ENCODE peak calls at places on chromosomes 3 and 15, in five cellular contexts. One of them, this sample, is unnamed. For H3K9me3, the result is how much of the 10 kb centered on the place peaks cover.

GRCh38 chr3:179544981-179545645 is 17.6 kb upstream of the ACTL6A start:
- DNase-seq in SJSA1: peak
- DNase-seq in transverse colon: no peak
- DNase-seq in A673: peak
- DNase-seq in Karpas-422: no peak
- DNase-seq in this sample: peak

GRCh38 chr3:160616721-160617120 is 51.4 kb upstream of the KPNA4 start:
- DNase-seq in Karpas-422: no peak
- DNase-seq in transverse colon: no peak
- DNase-seq in SJSA1: peak
- DNase-seq in A673: no peak
- DNase-seq in this sample: peak

GRCh38 chr15:77282333-77282732 is 137.6 kb downstream of the PEAK1 start:
- DNase-seq in transverse colon: no peak
- DNase-seq in Karpas-422: no peak
- DNase-seq in SJSA1: peak
- DNase-seq in A673: no peak
- DNase-seq in this sample: peak

GRCh38 chr3:193791041-193792032 is 198.3 kb downstream of the OPA1 start:
- DNase-seq in Karpas-422: no peak
- DNase-seq in transverse colon: no peak
- DNase-seq in A673: no peak
- DNase-seq in SJSA1: peak
- DNase-seq in this sample: no peak

GRCh38 chr15:28096720-28097431 is 2.2 kb downstream of the OCA2 start:
- DNase-seq in SJSA1: peak
- DNase-seq in transverse colon: no peak
- DNase-seq in A673: peak
- DNase-seq in Karpas-422: no peak
- DNase-seq in this sample: no peak

GRCh38 chr3:62143843-62144450 is 229.4 kb downstream of the FEZF2 start:
- DNase-seq in SJSA1: no peak
- DNase-seq in transverse colon: no peak
- DNase-seq in Karpas-422: no peak
- DNase-seq in A673: no peak
- DNase-seq in this sample: no peak

GRCh38 chr3:42043116-42043796 is 47.9 kb upstream of the TRAK1 start:
- DNase-seq in transverse colon: no peak
- DNase-seq in Karpas-422: peak
- DNase-seq in SJSA1: peak
- DNase-seq in A673: no peak
- DNase-seq in this sample: no peak

GRCh38 chr3:98732239-98733054 is 30.7 kb upstream of the ST3GAL6 start:
- DNase-seq in transverse colon: peak
- DNase-seq in A673: peak
- DNase-seq in Karpas-422: no peak
- DNase-seq in SJSA1: peak
- DNase-seq in this sample: no peak

GRCh38 chr15:80106051-80106450 is 46.6 kb downstream of the ZFAND6 start:
- DNase-seq in SJSA1: no peak
- DNase-seq in Karpas-422: no peak
- DNase-seq in A673: no peak
- DNase-seq in transverse colon: no peak
- DNase-seq in this sample: no peak

GRCh38 chr3:194852836-194853508 is 167.3 kb downstream of the FAM43A start:
- DNase-seq in SJSA1: no peak
- DNase-seq in Karpas-422: no peak
- DNase-seq in transverse colon: no peak
- DNase-seq in A673: no peak
- DNase-seq in this sample: no peak

GRCh38 chr3:165185707-165186327 is 10.4 kb downstream of the SLITRK3 start:
- DNase-seq in Karpas-422: peak
- DNase-seq in SJSA1: peak
- DNase-seq in A673: peak
- DNase-seq in transverse colon: peak
- DNase-seq in this sample: peak

GRCh38 chr3:66441124-66441523 is 59.7 kb downstream of the LRIG1 start:
- DNase-seq in transverse colon: no peak
- DNase-seq in Karpas-422: no peak
- DNase-seq in A673: no peak
- DNase-seq in SJSA1: peak
- DNase-seq in this sample: no peak

GRCh38 chr3:11306815-11307589 is 34.8 kb downstream of the ATG7 start:
- DNase-seq in Karpas-422: no peak
- DNase-seq in SJSA1: no peak
- DNase-seq in A673: no peak
- DNase-seq in transverse colon: no peak
- DNase-seq in this sample: no peak

GRCh38 chr3:86988986-86989385 is 2.0 kb downstream of the VGLL3 start:
- DNase-seq in A673: no peak
- DNase-seq in Karpas-422: no peak
- DNase-seq in transverse colon: no peak
- DNase-seq in SJSA1: peak
- DNase-seq in this sample: no peak

GRCh38 chr3:77449459-77449858 is 409.6 kb downstream of the ROBO2 start:
- DNase-seq in A673: no peak
- DNase-seq in Karpas-422: peak
- DNase-seq in SJSA1: no peak
- DNase-seq in transverse colon: no peak
- DNase-seq in this sample: no peak

GRCh38 chr15:70526221-70526973 is 237.0 kb downstream of the UACA start:
- DNase-seq in SJSA1: peak
- DNase-seq in A673: peak
- DNase-seq in Karpas-422: peak
- DNase-seq in transverse colon: peak
- DNase-seq in this sample: no peak

GRCh38 chr3:159929181-159929893 is 59.3 kb upstream of the IL12A start:
- DNase-seq in A673: peak
- DNase-seq in transverse colon: peak
- DNase-seq in SJSA1: peak
- DNase-seq in Karpas-422: no peak
- DNase-seq in this sample: peak

GRCh38 chr3:16482194-16482769 is 31.2 kb downstream of the RFTN1 start:
- DNase-seq in transverse colon: no peak
- DNase-seq in A673: no peak
- DNase-seq in Karpas-422: no peak
- DNase-seq in SJSA1: peak
- DNase-seq in this sample: no peak

GRCh38 chr3:32577621-32578556 is 7.2 kb upstream of the DYNC1LI1 start:
- DNase-seq in transverse colon: no peak
- DNase-seq in SJSA1: peak
- DNase-seq in A673: no peak
- DNase-seq in Karpas-422: peak
- DNase-seq in this sample: no peak

GRCh38 chr3:105933871-105934270 is 65.1 kb upstream of the CBLB start:
- DNase-seq in A673: no peak
- DNase-seq in transverse colon: no peak
- DNase-seq in Karpas-422: no peak
- DNase-seq in SJSA1: no peak
- DNase-seq in this sample: peak

GRCh38 chr15:40080104-40080503 is 28.6 kb downstream of the BMF start:
- DNase-seq in SJSA1: no peak
- DNase-seq in A673: no peak
- DNase-seq in transverse colon: no peak
- DNase-seq in Karpas-422: no peak
- DNase-seq in this sample: no peak

GRCh38 chr3:178513539-178514410 is 22.5 kb upstream of the KCNMB2 start:
- DNase-seq in A673: no peak
- DNase-seq in SJSA1: no peak
- DNase-seq in Karpas-422: no peak
- DNase-seq in transverse colon: no peak
- DNase-seq in this sample: no peak

DNA sequence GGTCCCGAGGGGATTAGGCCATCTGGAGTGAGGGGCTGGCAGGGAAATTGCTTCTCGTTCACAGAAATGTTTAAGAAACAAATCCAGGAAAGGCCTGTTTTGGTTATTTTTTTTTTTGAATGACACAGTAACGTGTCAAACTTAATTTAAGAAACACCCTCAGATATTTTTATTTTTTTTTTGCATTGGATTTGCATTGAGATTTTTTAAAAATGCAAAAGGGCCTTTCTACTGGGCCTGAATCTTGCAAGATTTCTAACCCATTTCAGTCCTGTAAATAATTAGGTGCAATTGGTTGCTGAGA is 25.0 kb upstream of the KLF13 start:
- DNase-seq in A673: no peak
- DNase-seq in Karpas-422: peak
- DNase-seq in transverse colon: no peak
- DNase-seq in SJSA1: no peak
- DNase-seq in this sample: no peak
- H3K4me3 ChIP-seq in A673: no peak
- H3K4me3 ChIP-seq in Karpas-422: peak
- H3K4me3 ChIP-seq in transverse colon: no peak
- H3K4me3 ChIP-seq in SJSA1: no peak
- H3K4me3 ChIP-seq in this sample: no peak

DNA sequence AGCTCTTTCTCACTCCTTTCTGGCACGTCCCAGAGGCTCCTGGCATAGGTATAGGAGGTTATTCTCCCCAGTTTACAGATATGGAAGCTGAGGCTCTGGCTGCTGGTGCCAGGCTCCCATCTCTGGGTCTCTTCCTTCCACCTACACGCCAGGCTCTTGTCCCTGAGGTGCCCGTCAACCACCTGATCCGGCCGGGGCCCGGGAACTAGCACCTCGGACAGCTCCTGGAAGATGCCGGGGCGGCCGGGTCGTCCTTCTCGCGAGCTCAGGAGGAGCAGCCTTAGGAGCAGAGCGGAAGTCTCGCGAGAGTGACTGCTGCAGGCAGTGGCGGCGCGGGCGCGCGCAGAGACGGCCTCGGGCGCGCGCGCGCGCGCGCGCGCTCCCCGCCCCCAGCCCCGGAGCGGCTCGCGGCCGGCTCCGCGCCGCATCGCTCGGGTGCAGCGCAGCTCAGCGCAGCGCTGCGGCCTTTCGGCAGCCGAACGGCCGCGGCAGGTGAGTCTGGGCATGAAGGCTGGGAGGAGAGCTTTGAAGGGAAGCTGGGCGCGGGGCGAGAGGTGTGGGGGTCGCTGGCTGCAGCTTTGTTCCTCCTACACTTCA is at the start of gene SCAMP5:
- DNase-seq in transverse colon: peak
- DNase-seq in SJSA1: peak
- DNase-seq in A673: peak
- DNase-seq in Karpas-422: peak
- DNase-seq in this sample: peak
- H3K27ac ChIP-seq in transverse colon: peak
- H3K27ac ChIP-seq in SJSA1: no peak
- H3K27ac ChIP-seq in A673: no peak
- H3K27ac ChIP-seq in Karpas-422: peak
- H3K27ac ChIP-seq in this sample: no peak

DNA sequence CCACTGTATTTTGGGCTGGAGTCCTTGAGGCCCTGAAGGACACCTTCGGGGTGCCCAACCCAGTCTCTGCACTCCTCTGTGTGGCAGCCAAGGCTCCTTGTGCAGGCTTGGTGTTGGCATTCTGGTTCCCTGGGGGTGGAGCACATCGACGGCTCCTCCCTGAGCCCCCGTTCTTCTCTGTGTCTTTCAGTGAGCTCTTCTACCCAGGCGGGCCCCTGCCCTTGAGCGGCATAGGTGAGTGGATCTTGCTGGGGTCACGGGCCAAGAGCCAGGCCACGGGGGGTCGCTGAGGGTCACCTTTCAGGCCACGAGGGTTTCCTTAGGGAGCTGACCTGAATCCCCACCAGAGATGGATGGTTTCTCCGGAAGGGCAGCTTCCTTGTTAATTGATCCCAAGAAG is 234.8 kb downstream of the SNRPN start:
- DNase-seq in SJSA1: no peak
- DNase-seq in A673: no peak
- DNase-seq in transverse colon: no peak
- DNase-seq in Karpas-422: no peak
- DNase-seq in this sample: no peak
- H3K9me3 ChIP-seq in SJSA1: under half
- H3K9me3 ChIP-seq in A673: under half
- H3K9me3 ChIP-seq in transverse colon: under half
- H3K9me3 ChIP-seq in Karpas-422: under half
- H3K9me3 ChIP-seq in this sample: half or more

GRCh38 chr15:87394676-87395075 is 861.9 kb downstream of the NTRK3 start:
- DNase-seq in Karpas-422: no peak
- DNase-seq in SJSA1: no peak
- DNase-seq in transverse colon: no peak
- DNase-seq in A673: no peak
- DNase-seq in this sample: no peak
- H3K4me3 ChIP-seq in Karpas-422: no peak
- H3K4me3 ChIP-seq in SJSA1: no peak
- H3K4me3 ChIP-seq in transverse colon: no peak
- H3K4me3 ChIP-seq in A673: no peak
- H3K4me3 ChIP-seq in this sample: no peak

DNA sequence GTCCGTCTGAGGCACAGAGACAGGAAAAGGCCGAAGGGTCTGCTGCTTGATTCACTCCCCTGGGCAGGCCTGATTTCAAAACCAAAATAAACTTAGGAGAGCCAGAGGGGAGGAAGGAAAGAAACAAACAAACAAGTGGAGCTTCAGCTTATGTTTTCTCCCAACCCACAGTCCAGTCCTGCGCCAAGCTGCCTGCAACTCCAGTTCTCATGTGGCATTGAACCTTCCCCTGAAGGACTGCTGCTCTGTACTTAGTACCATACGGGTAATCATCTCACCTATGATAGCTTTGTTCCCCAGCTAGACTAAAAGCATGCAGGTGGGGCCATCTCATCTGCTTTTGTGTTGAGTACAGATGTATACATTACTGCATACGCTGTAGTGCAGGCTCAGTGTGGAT is 236.4 kb downstream of the THRB start:
- DNase-seq in transverse colon: no peak
- DNase-seq in A673: no peak
- DNase-seq in Karpas-422: no peak
- DNase-seq in SJSA1: peak
- DNase-seq in this sample: no peak
- H3K27ac ChIP-seq in transverse colon: no peak
- H3K27ac ChIP-seq in A673: no peak
- H3K27ac ChIP-seq in Karpas-422: no peak
- H3K27ac ChIP-seq in SJSA1: peak
- H3K27ac ChIP-seq in this sample: no peak